ENCODE peak calls at places on chromosomes 2 and 18, in four cellular contexts. V is lung, U is IMR-90, T is AG04450. H is an unnamed sample.

GRCh38 chr2:144832048-144832447 is 312.1 kb upstream of the ZEB2 start:
- DNase-seq in V (no peak), U (no peak), T (no peak), H (no peak)

GRCh38 chr2:28683100-28683706 is 68.4 kb upstream of the PPP1CB start:
- DNase-seq in V (peak; percentile 72), U (peak; percentile 86), T (no peak), H (peak; percentile 82)

GRCh38 chr18:75760208-75760607 is 332.7 kb upstream of the SMIM21 start:
- DNase-seq in V (no peak), U (no peak), T (no peak), H (no peak)

GRCh38 chr18:45328271-45328670 is 287.0 kb upstream of the SLC14A2 start:
- DNase-seq in V (no peak), U (no peak), T (no peak), H (no peak)

GRCh38 chr2:33670392-33670937 is 71.4 kb upstream of the FAM98A start:
- DNase-seq in V (no peak), U (no peak), T (no peak), H (no peak)

GRCh38 chr2:201696151-201696659 is 2.2 kb downstream of the MPP4 start:
- DNase-seq in V (no peak), U (peak; percentile 96), T (peak; percentile 85), H (no peak)

GRCh38 chr2:203682688-203683130 is 23.7 kb upstream of the CD28 start:
- DNase-seq in V (no peak), U (peak; percentile 61), T (no peak), H (no peak)

GRCh38 chr18:70384181-70384790 is 95.4 kb downstream of the SOCS6 start:
- DNase-seq in V (no peak), U (peak; percentile 87), T (peak; percentile 37), H (no peak)

GRCh38 chr18:59180150-59180845 is 39.7 kb upstream of the GRP start:
- DNase-seq in V (no peak), U (peak; percentile 62), T (peak; percentile 8), H (no peak)

GRCh38 chr18:31056296-31056695 is 13.8 kb upstream of the DSC3 start:
- DNase-seq in V (no peak), U (no peak), T (no peak), H (no peak)

GRCh38 chr18:24488824-24489493 is 28.5 kb downstream of the HRH4 start:
- DNase-seq in V (no peak), U (peak; percentile 41), T (no peak), H (no peak)

GRCh38 chr2:237697586-237698337 is 70.4 kb downstream of the LRRFIP1 start:
- DNase-seq in V (no peak), U (no peak), T (no peak), H (no peak)

GRCh38 chr2:156526950-156527636 is 90.9 kb downstream of the GPD2 start:
- DNase-seq in V (no peak), U (no peak), T (no peak), H (no peak)

GRCh38 chr2:196259507-196260481 is 88.4 kb upstream of the STK17B start:
- DNase-seq in V (no peak), U (peak; percentile 94), T (no peak), H (no peak)

GRCh38 chr2:223264541-223265171 is 212.7 kb downstream of the KCNE4 start:
- DNase-seq in V (no peak), U (no peak), T (no peak), H (no peak)

GRCh38 chr2:179966778-179967394 is 40.2 kb downstream of the CWC22 start:
- DNase-seq in V (no peak), U (no peak), T (no peak), H (no peak)

GRCh38 chr18:76931171-76931570 is 108.8 kb downstream of the ZNF236 start:
- DNase-seq in V (no peak), U (no peak), T (no peak), H (no peak)

GRCh38 chr18:34223164-34223892 is 1.4 kb downstream of the NOL4 start:
- DNase-seq in V (no peak), U (no peak), T (no peak), H (peak; percentile 44)

GRCh38 chr2:145096582-145096981 is 576.7 kb upstream of the ZEB2 start:
- DNase-seq in V (no peak), U (peak; percentile 77), T (no peak), H (no peak)

GRCh38 chr2:9163306-9164111 is 43.1 kb upstream of the ASAP2 start:
- DNase-seq in V (no peak), U (peak; percentile 75), T (no peak), H (no peak)

GRCh38 chr2:155815851-155816250 is 516.7 kb downstream of the NR4A2 start:
- DNase-seq in V (no peak), U (no peak), T (no peak), H (peak; percentile 43)

DNA sequence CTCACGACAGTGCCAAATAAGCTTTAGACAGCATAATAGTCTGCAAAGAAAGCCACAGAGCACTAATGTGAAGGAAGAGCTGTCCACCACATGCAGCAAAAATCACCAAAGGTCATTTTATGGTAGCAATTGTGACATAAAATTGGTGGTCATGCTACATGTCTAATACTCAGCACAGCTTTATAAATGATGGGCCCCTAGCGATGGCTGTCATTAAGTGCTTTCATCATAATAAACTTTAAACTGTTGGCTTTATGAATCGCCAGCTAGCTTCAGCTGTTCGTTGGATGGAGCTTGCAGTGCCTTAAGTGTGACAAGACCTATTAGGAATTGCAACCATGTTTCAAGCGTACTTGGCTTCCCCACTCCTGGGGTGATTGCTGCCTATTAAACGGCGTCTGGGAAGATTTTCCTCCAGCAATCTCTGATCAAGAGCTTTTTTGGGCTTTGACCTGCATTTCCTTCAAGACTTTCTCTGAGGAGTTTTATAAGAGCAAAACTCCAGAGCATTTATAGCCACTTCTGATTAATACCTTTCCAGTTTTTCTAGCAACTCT is 164.5 kb upstream of the SIX3 start:
- DNase-seq in V (no peak), U (no peak), T (no peak), H (no peak)
- H3K4me3 ChIP-seq in V (no peak overlapping the region), U (no peak overlapping the region), T (no peak overlapping the region), H (no peak overlapping the region)

GRCh38 chr2:161709428-161709827 is 85.2 kb downstream of the SLC4A10 start:
- DNase-seq in V (no peak), U (no peak), T (no peak), H (no peak)
- H3K4me3 ChIP-seq in V (no peak overlapping the region), U (peak overlapping the region; percentile 21), T (peak overlapping the region; percentile 1), H (no peak overlapping the region)

GRCh38 chr18:9106094-9106493 is 3.6 kb downstream of the NDUFV2 start:
- DNase-seq in V (no peak), U (no peak), T (no peak), H (no peak)
- H3K4me3 ChIP-seq in V (no peak overlapping the region), U (peak overlapping the region; percentile 31), T (peak overlapping the region; percentile 83), H (no peak overlapping the region)

DNA sequence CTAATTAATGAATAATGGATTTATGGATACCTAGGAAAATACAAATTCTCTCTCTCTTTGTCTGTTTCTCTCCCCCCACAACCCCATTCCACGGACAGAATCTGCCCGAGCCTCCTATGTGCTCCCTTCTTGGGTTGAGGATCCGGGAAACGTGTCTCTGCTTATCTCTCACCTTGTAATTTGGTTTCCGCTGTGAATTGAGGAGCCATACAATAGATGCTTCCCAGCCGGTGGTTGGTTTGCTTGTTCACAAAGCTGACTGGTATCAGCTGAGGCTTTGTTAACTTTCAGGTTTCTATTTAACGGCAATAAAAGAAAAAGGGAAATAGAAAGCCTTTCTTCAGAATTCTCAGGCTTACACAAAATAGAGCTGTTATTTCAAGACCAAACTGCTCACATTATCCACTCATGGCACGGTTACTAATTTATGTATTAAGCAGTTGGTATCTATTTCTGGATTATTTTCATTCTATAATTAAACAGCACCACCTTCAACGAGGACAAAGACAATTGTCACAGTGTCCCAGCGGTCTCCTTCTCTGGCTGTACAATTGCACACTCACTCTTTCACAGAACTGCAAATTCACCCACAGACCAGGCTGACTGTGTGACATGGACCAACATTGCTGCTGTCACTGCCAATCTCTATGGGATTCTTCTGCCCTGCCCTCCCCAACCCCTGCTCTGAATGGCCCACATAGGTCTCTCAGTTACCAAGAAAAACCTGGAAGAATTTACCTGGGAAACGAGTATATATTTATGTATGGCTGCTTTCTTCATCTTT is 26.3 kb downstream of the LRRC30 start:
- DNase-seq in V (no peak), U (no peak), T (no peak), H (no peak)
- H3K4me3 ChIP-seq in V (no peak overlapping the region), U (no peak overlapping the region), T (no peak overlapping the region), H (no peak overlapping the region)

GRCh38 chr2:46042207-46042637 is 255.0 kb upstream of the EPAS1 start:
- DNase-seq in V (no peak), U (no peak), T (no peak), H (no peak)
- H3K4me3 ChIP-seq in V (no peak overlapping the region), U (no peak overlapping the region), T (no peak overlapping the region), H (no peak overlapping the region)

GRCh38 chr2:169771612-169772011 is 27.1 kb upstream of the SSB start:
- DNase-seq in V (no peak), U (no peak), T (no peak), H (no peak)

GRCh38 chr2:169765523-169765922 is 31.9 kb downstream of the KLHL23 start:
- DNase-seq in V (no peak), U (peak; percentile 78), T (peak; percentile 56), H (no peak)

GRCh38 chr2:169767243-169767888 is 31.3 kb upstream of the SSB start:
- DNase-seq in V (peak; percentile 50), U (peak; percentile 64), T (no peak), H (peak; percentile 64)

GRCh38 chr2:169770991-169771390 is 27.7 kb upstream of the SSB start:
- DNase-seq in V (no peak), U (no peak), T (no peak), H (no peak)

GRCh38 chr2:169768262-169768995 is 30.2 kb upstream of the SSB start:
- DNase-seq in V (peak; percentile 31), U (no peak), T (no peak), H (peak; percentile 51)
- H3K4me3 ChIP-seq in V (peak overlapping the region; percentile 48), U (no peak overlapping the region), T (peak overlapping the region; percentile 34), H (peak overlapping the region; percentile 54)